ENCODE peak calls at places on chromosome 13, in five cellular contexts. A is EL, S is NCI-H460, P is NCI-H774, T is pons. Y is an unnamed sample.

GRCh38 chr13:74889321-74889720 is 592.6 kb downstream of the TBC1D4 start:
- DNase-seq in A (no peak), S (no peak), P (no peak), T (no peak), Y (no peak)

GRCh38 chr13:59461411-59461810 is 702.3 kb downstream of the DIAPH3 start:
- DNase-seq in A (no peak), S (no peak), P (no peak), T (no peak), Y (no peak)

GRCh38 chr13:27338816-27339215 is 68.2 kb downstream of the RASL11A start:
- DNase-seq in A (peak), S (no peak), P (no peak), T (no peak), Y (no peak)

GRCh38 chr13:113945857-113946408 is 27.9 kb downstream of the C13orf46 start:
- DNase-seq in A (no peak), S (no peak), P (no peak), T (no peak), Y (no peak)

GRCh38 chr13:111043575-111043982 is 71.5 kb upstream of the ARHGEF7 start:
- DNase-seq in A (peak), S (no peak), P (no peak), T (no peak), Y (no peak)

GRCh38 chr13:43300817-43301216 is 277.4 kb downstream of the DNAJC15 start:
- DNase-seq in A (peak), S (no peak), P (no peak), T (no peak), Y (no peak)

GRCh38 chr13:109400192-109400591 is 386.2 kb downstream of the IRS2 start:
- DNase-seq in A (no peak), S (no peak), P (no peak), T (peak), Y (no peak)

GRCh38 chr13:83878691-83879410 is 3.4 kb downstream of the SLITRK1 start:
- DNase-seq in A (peak), S (no peak), P (no peak), T (peak), Y (no peak)

GRCh38 chr13:95955255-95955654 is 97.9 kb downstream of the UGGT2 start:
- DNase-seq in A (no peak), S (no peak), P (no peak), T (no peak), Y (no peak)

GRCh38 chr13:24053505-24054251 is 106.8 kb upstream of the SPATA13 start:
- DNase-seq in A (peak), S (peak), P (no peak), T (peak), Y (peak)

GRCh38 chr13:46795321-46795720 is 1.6 kb downstream of the ESD start:
- DNase-seq in A (no peak), S (no peak), P (no peak), T (no peak), Y (no peak)

GRCh38 chr13:100512422-100512821 is 76.2 kb downstream of the GGACT start:
- DNase-seq in A (peak), S (no peak), P (no peak), T (no peak), Y (no peak)

GRCh38 chr13:32720026-32720425 is 133.8 kb downstream of the PDS5B start:
- DNase-seq in A (no peak), S (no peak), P (no peak), T (no peak), Y (no peak)

GRCh38 chr13:42671502-42671901 is 97.5 kb downstream of the TNFSF11 start:
- DNase-seq in A (no peak), S (no peak), P (no peak), T (no peak), Y (no peak)